ENCODE peak calls at places on chromosomes 2 and 18, in eight cellular contexts. E is CD8-positive, alpha-beta memory T cell; Z is Right ventricle myocardium superior; P is hippocampal formation; S is aorta; L is choroid plexus epithelial cell; U is astrocyte of the cerebellum; W is activated CD4-positive, CD25-positive, alpha-beta regulatory T cell. A is an unnamed sample.

GRCh38 chr2:24702800-24703199 is 90.4 kb downstream of the PTRHD1 start:
- DNase-seq in P (no peak), S (no peak), U (peak), L (peak), E (no peak), Z (no peak), W (no peak), A (no peak)

GRCh38 chr2:228105526-228106250 is 75.8 kb downstream of the SPHKAP start:
- DNase-seq in S (no peak), P (no peak), L (no peak), U (peak), W (no peak), Z (no peak), E (no peak), A (no peak)

GRCh38 chr18:24219561-24220317 is 80.9 kb downstream of the CABYR start:
- DNase-seq in E (no peak), Z (peak), P (peak), L (no peak), S (no peak), W (no peak), U (no peak), A (no peak)

GRCh38 chr18:13279181-13280065 is 60.9 kb downstream of the LDLRAD4 start:
- DNase-seq in U (no peak), P (no peak), E (no peak), W (no peak), S (no peak), Z (no peak), L (no peak), A (no peak)

GRCh38 chr18:63895190-63895589 is 7.7 kb downstream of the SERPINB2 start:
- DNase-seq in U (no peak), E (no peak), S (no peak), Z (no peak), L (no peak), W (no peak), P (no peak), A (no peak)

GRCh38 chr2:110864721-110865120 is 132.3 kb downstream of the ACOXL start:
- DNase-seq in Z (no peak), S (no peak), L (no peak), E (no peak), W (no peak), P (no peak), U (no peak), A (no peak)

GRCh38 chr2:28209312-28209711 is 183.3 kb upstream of the FOSL2 start:
- DNase-seq in U (no peak), L (no peak), W (no peak), S (no peak), E (no peak), P (no peak), Z (no peak), A (no peak)

GRCh38 chr2:156883828-156884615 is 373.5 kb upstream of the GALNT5 start:
- DNase-seq in P (no peak), W (no peak), U (no peak), E (no peak), S (no peak), L (peak), Z (no peak), A (no peak)

GRCh38 chr18:21453512-21453862 is 147.0 kb downstream of the ESCO1 start:
- DNase-seq in U (no peak), P (no peak), W (no peak), S (no peak), Z (no peak), L (peak), E (no peak), A (no peak)